ENCODE peak calls at places on chromosome 14, in four cellular contexts. A is fibroblast of mammary gland, S is GM06990, J is WERI-Rb-1. L is an unnamed sample.

GRCh38 chr14:95313707-95314106 is 6.0 kb downstream of the CLMN start:
- DNase-seq in A (peak; percentile 95), S (no peak), J (no peak), L (no peak)

GRCh38 chr14:104562606-104563005 is 17.0 kb upstream of the C14orf180 start:
- DNase-seq in A (no peak), S (no peak), J (no peak), L (no peak)

GRCh38 chr14:31781578-31781977 is 220.4 kb downstream of the NUBPL start:
- DNase-seq in A (peak; percentile 23), S (no peak), J (no peak), L (peak; percentile 15)

GRCh38 chr14:105499256-105500035 is 8.4 kb downstream of the TEDC1 start:
- DNase-seq in A (no peak), S (peak; percentile 12), J (peak; percentile 93), L (no peak)

GRCh38 chr14:103808403-103809001 is 38.9 kb downstream of the PPP1R13B start:
- DNase-seq in A (peak; percentile 76), S (no peak), J (peak; percentile 71), L (peak; percentile 44)

GRCh38 chr14:63787995-63788946 is 60.4 kb upstream of the SGPP1 start:
- DNase-seq in A (no peak), S (no peak), J (no peak), L (no peak)

GRCh38 chr14:69719501-69719951 is 47.4 kb upstream of the SRSF5 start:
- DNase-seq in A (peak; percentile 91), S (no peak), J (no peak), L (no peak)

GRCh38 chr14:29717906-29718305 is 209.7 kb downstream of the PRKD1 start:
- DNase-seq in A (peak; percentile 32), S (no peak), J (no peak), L (no peak)

GRCh38 chr14:101216725-101217463 is 313.4 kb upstream of the RTL1 start:
- DNase-seq in A (no peak), S (no peak), J (no peak), L (no peak)

GRCh38 chr14:60093088-60093487 is 1.4 kb downstream of the PCNX4 start:
- DNase-seq in A (peak; percentile 38), S (no peak), J (no peak), L (no peak)

GRCh38 chr14:31243860-31244259 is 36.3 kb upstream of the HECTD1 start:
- DNase-seq in A (no peak), S (no peak), J (no peak), L (no peak)

GRCh38 chr14:55938249-55938791 is 179.9 kb upstream of the PELI2 start:
- DNase-seq in A (peak; percentile 27), S (no peak), J (no peak), L (no peak)

GRCh38 chr14:61193471-61193870 is 87.7 kb downstream of the TMEM30B start:
- DNase-seq in A (no peak), S (no peak), J (no peak), L (no peak)

GRCh38 chr14:61643546-61643945 is 51.8 kb upstream of the HIF1A start:
- DNase-seq in A (peak; percentile 73), S (no peak), J (no peak), L (no peak)

GRCh38 chr14:67962215-67962644 is 142.7 kb downstream of the RAD51B start:
- DNase-seq in A (no peak), S (peak; percentile 63), J (no peak), L (no peak)

GRCh38 chr14:65230287-65230728 is 128.0 kb upstream of the MAX start:
- DNase-seq in A (peak; percentile 46), S (no peak), J (no peak), L (no peak)

GRCh38 chr14:75258079-75258802 is 20.4 kb upstream of the FOS start:
- DNase-seq in A (peak; percentile 73), S (no peak), J (no peak), L (no peak)

GRCh38 chr14:105143451-105144230 is 24.9 kb downstream of the JAG2 start:
- DNase-seq in A (no peak), S (peak; percentile 4), J (peak; percentile 5), L (no peak)

GRCh38 chr14:56092761-56093160 is 25.4 kb upstream of the PELI2 start:
- DNase-seq in A (no peak), S (no peak), J (no peak), L (no peak)

GRCh38 chr14:74843653-74844052 is 32.3 kb downstream of the PROX2 start:
- DNase-seq in A (peak; percentile 85), S (no peak), J (no peak), L (no peak)

GRCh38 chr14:105632010-105632409 is 105.6 kb downstream of the TMEM121 start:
- DNase-seq in A (no peak), S (no peak), J (no peak), L (no peak)

GRCh38 chr14:103894034-103894722 is 34.1 kb upstream of the TDRD9 start:
- DNase-seq in A (no peak), S (no peak), J (no peak), L (no peak)

GRCh38 chr14:24913026-24913425 is 136.9 kb downstream of the STXBP6 start:
- DNase-seq in A (no peak), S (no peak), J (no peak), L (no peak)

GRCh38 chr14:49679271-49679670 is 8.7 kb downstream of the POLE2 start:
- DNase-seq in A (peak; percentile 33), S (no peak), J (no peak), L (no peak)

GRCh38 chr14:39762576-39763401 is 330.6 kb upstream of the FBXO33 start:
- DNase-seq in A (no peak), S (peak; percentile 50), J (no peak), L (peak; percentile 42)

DNA sequence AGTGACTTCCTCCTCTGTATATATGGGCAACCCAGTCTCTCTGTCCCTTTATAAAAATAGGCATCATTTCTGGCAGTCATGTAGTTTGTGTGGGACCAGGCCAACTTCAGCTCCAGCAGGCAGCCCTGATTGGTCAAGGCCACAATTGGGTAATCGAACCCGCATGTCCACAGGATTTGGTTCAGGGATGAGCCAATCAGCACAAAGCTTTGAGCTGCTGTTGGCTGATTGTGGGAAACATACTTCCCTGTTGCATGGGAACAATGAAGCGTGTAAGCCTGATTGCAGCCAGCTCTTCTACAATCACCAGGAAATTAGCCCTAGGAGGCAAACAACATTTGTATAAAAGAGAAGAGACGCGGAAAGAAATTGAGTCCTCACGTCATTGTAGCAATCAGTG is 328.6 kb downstream of the PCNX1 start:
- DNase-seq in A (peak; percentile 65), S (no peak), J (no peak), L (no peak)
- H3K4me3 ChIP-seq in A (no peak overlapping the region), S (no peak overlapping the region), J (no peak overlapping the region), L (no peak overlapping the region)

GRCh38 chr14:32898876-32899275 is 39.8 kb upstream of the NPAS3 start:
- DNase-seq in A (no peak), S (no peak), J (no peak), L (no peak)

GRCh38 chr14:32900602-32901001 is 38.1 kb upstream of the NPAS3 start:
- DNase-seq in A (peak; percentile 39), S (no peak), J (no peak), L (no peak)

GRCh38 chr14:32897724-32898064 is 41.0 kb upstream of the NPAS3 start:
- DNase-seq in A (no peak), S (no peak), J (no peak), L (no peak)

GRCh38 chr14:32896979-32897723 is 41.5 kb upstream of the NPAS3 start:
- DNase-seq in A (peak; percentile 52), S (no peak), J (no peak), L (no peak)
- H3K4me3 ChIP-seq in A (peak overlapping the region; percentile 52), S (no peak overlapping the region), J (no peak overlapping the region), L (peak overlapping the region; percentile 23)

DNA sequence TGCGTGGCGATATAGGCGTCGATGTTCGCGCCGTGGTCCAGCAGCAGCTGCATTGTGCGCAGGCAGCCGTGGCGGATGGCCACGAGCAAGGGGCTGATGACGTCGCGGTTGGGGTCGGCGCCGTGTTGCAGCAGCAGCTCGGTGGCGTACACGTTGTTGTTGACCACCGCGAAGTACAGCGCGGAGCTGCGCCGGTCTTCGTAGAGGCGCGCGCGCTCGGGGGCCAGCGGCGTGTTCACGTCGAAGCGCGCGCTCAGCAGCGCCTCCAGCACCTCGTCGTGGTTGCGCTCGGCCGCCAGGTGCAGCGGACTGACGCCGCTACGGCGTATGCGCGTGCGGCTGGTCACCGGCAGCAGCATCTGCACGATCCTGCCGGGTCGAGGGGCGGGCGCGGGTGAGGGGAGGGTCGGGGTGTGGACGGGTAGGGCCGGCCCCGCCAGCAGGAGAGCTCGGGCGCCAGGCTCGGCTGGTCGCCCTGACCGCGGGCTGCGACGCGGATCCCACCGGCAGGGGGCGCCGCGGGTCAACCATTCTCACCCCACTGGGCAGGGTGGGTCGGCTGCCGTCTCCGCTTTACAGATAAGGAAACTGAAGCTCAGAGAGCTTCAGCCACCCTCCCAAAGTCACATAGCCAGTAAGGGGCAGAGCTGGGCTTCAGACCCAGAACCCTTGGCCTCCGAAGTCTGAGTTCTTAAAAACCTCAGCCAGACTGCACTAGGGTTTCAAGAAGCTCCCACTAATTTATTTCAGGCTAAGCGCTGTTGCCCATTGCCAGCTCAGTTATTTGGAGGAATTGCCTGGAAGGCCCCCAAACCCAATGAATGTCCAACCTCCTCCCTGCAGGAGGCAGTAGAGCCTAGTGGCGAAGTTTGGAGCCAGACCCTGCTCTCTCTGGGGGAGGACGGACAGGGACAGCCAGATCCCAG is 12.4 kb downstream of the FAM181A start:
- DNase-seq in A (peak; percentile 62), S (peak; percentile 91), J (peak; percentile 88), L (no peak)
- H3K4me3 ChIP-seq in A (no peak overlapping the region), S (no peak overlapping the region), J (peak overlapping the region; percentile 24), L (no peak overlapping the region)

GRCh38 chr14:22531451-22532344 is 57.3 kb downstream of the DAD1 start:
- DNase-seq in A (no peak), S (peak; percentile 79), J (no peak), L (no peak)
- H3K4me3 ChIP-seq in A (no peak overlapping the region), S (peak overlapping the region; percentile 31), J (no peak overlapping the region), L (no peak overlapping the region)

GRCh38 chr14:52013984-52014600 is 24.7 kb downstream of the RTRAF start:
- DNase-seq in A (no peak), S (no peak), J (peak; percentile 57), L (no peak)
- H3K4me3 ChIP-seq in A (no peak overlapping the region), S (no peak overlapping the region), J (no peak overlapping the region), L (no peak overlapping the region)

DNA sequence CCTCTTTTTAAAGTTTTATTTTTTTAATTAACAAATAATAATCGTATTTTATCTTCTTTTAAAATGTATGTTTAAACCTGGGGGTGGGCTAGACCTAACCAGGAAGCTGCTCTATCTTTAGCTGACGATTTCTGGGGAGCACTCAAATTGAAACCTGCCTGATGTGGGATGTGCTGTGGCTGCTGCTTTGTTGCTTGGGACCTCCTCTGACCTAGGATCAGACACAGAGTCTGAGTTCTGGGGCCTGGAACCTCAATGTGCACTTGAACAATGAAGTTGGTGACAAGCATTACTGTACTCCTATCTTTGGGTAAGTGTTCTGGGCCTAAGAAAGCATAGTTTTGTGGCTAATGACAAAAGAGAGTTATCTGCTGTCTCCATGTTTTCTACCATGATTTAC is 386.7 kb downstream of the DAD1 start:
- DNase-seq in A (no peak), S (no peak), J (no peak), L (no peak)
- H3K4me3 ChIP-seq in A (no peak overlapping the region), S (no peak overlapping the region), J (no peak overlapping the region), L (no peak overlapping the region)

GRCh38 chr14:90587252-90587910 is 190.6 kb downstream of the CALM1 start:
- DNase-seq in A (no peak), S (no peak), J (no peak), L (no peak)

GRCh38 chr14:90596733-90597132 is 199.9 kb downstream of the CALM1 start:
- DNase-seq in A (no peak), S (no peak), J (no peak), L (no peak)

GRCh38 chr14:90593254-90594040 is 196.6 kb downstream of the CALM1 start:
- DNase-seq in A (no peak), S (no peak), J (peak; percentile 43), L (peak; percentile 35)

GRCh38 chr14:90587918-90588317 is 191.1 kb downstream of the CALM1 start:
- DNase-seq in A (no peak), S (no peak), J (no peak), L (no peak)

GRCh38 chr14:90592655-90593054 is 195.8 kb downstream of the CALM1 start:
- DNase-seq in A (no peak), S (no peak), J (no peak), L (no peak)
- H3K4me3 ChIP-seq in A (no peak overlapping the region), S (no peak overlapping the region), J (no peak overlapping the region), L (no peak overlapping the region)